ENCODE peak calls at places on chromosomes 2 and 18, in nine cellular contexts. Z is H7; W is Panc1; H is naive B cell; R is posterior vena cava; P is epithelial cell of prostate; X is activated CD8-positive, alpha-beta memory T cell treated with anti-CD3 and anti-CD28 coated beads, Interleukin-2, amount 10 ng/mL, durations not matched to agents 7 days and 5 days; S is AG10803; N is tibial nerve. M is an unnamed sample.

GRCh38 chr2:230658877-230659652 is 53.6 kb upstream of the CAB39 start:
- DNase-seq in Z (no peak), H (no peak), W (no peak), S (no peak), N (no peak), X (peak), P (no peak), R (no peak), M (no peak)

GRCh38 chr2:236818281-236819045 is 248.8 kb downstream of the ACKR3 start:
- DNase-seq in W (no peak), P (no peak), N (no peak), H (no peak), S (no peak), R (no peak), X (no peak), Z (peak), M (no peak)

GRCh38 chr2:236047886-236048540 is 120.2 kb downstream of the GBX2 start:
- DNase-seq in S (no peak), P (peak), Z (no peak), H (no peak), X (no peak), W (no peak), R (no peak), N (no peak), M (no peak)

GRCh38 chr2:38264649-38265322 is 112.3 kb downstream of the ATL2 start:
- DNase-seq in S (peak), W (no peak), X (peak), Z (no peak), R (no peak), H (no peak), N (no peak), P (no peak), M (no peak)

GRCh38 chr2:109475531-109476210 is 138.1 kb downstream of the SEPTIN10 start:
- DNase-seq in P (peak), X (no peak), S (peak), R (peak), Z (no peak), H (no peak), W (no peak), N (no peak), M (no peak)

GRCh38 chr2:198873771-198874501 is 583.8 kb downstream of the SATB2 start:
- DNase-seq in W (no peak), P (no peak), S (peak), N (no peak), Z (no peak), R (no peak), H (no peak), X (no peak), M (no peak)

GRCh38 chr18:70046207-70046606 is 98.5 kb upstream of the CD226 start:
- DNase-seq in X (no peak), N (no peak), Z (no peak), H (no peak), R (no peak), S (peak), W (no peak), P (no peak), M (no peak)

GRCh38 chr2:238251986-238252385 is 12.1 kb upstream of the HES6 start:
- DNase-seq in X (no peak), Z (peak), N (no peak), H (no peak), R (peak), W (no peak), P (no peak), S (no peak), M (no peak)

GRCh38 chr2:96847586-96847985 is 3.8 kb upstream of the ANKRD23 start:
- DNase-seq in H (no peak), X (no peak), S (no peak), R (no peak), N (no peak), W (no peak), P (no peak), Z (peak), M (no peak)

GRCh38 chr2:2876350-2877042 is 501.1 kb downstream of the EIPR1 start:
- DNase-seq in S (no peak), N (no peak), R (no peak), Z (peak), H (no peak), X (no peak), P (no peak), W (no peak), M (no peak)

GRCh38 chr2:45895477-45895876 is 244.0 kb downstream of the PRKCE start:
- DNase-seq in X (no peak), R (no peak), H (no peak), P (no peak), Z (no peak), S (peak), W (no peak), N (no peak), M (no peak)

GRCh38 chr2:40213071-40213470 is 238.8 kb downstream of the SLC8A1 start:
- DNase-seq in W (no peak), H (no peak), S (peak), Z (peak), R (no peak), N (no peak), P (no peak), X (no peak), M (no peak)

GRCh38 chr2:240366901-240367300 is 68.6 kb upstream of the GPC1 start:
- DNase-seq in R (no peak), X (no peak), H (no peak), N (no peak), S (no peak), Z (no peak), W (no peak), P (no peak), M (no peak)

GRCh38 chr2:135409436-135409835 is 121.6 kb downstream of the ZRANB3 start:
- DNase-seq in R (no peak), N (no peak), P (no peak), W (no peak), S (no peak), Z (no peak), X (no peak), H (no peak), M (no peak)

GRCh38 chr18:8717011-8717770 is 11.8 kb downstream of the MTCL1 start:
- DNase-seq in H (no peak), P (no peak), N (no peak), S (no peak), X (no peak), R (no peak), Z (peak), W (no peak), M (no peak)

GRCh38 chr2:174331731-174332606 is 2.8 kb upstream of the SP9 start:
- DNase-seq in W (no peak), H (no peak), X (no peak), Z (peak), P (no peak), S (no peak), N (no peak), R (no peak), M (no peak)

GRCh38 chr18:12442946-12443345 is 35.2 kb downstream of the PRELID3A start:
- DNase-seq in Z (no peak), X (no peak), R (no peak), P (no peak), N (no peak), H (no peak), S (peak), W (peak), M (no peak)

GRCh38 chr2:219611866-219612604 is 14.4 kb downstream of the STK11IP start:
- DNase-seq in R (no peak), W (no peak), N (no peak), Z (no peak), P (no peak), H (no peak), S (no peak), X (no peak), M (no peak)

GRCh38 chr18:37575646-37576045 is 10.0 kb upstream of the CELF4 start:
- DNase-seq in S (no peak), Z (no peak), N (no peak), R (no peak), H (no peak), P (no peak), X (peak), W (no peak), M (no peak)

GRCh38 chr18:63480892-63481291 is 4.1 kb downstream of the SERPINB5 start:
- DNase-seq in H (no peak), Z (no peak), X (no peak), R (no peak), P (no peak), W (no peak), N (no peak), S (no peak), M (no peak)

GRCh38 chr2:159083601-159084000 is 115.2 kb downstream of the TANC1 start:
- DNase-seq in S (peak), H (no peak), P (no peak), Z (no peak), N (no peak), R (no peak), W (no peak), X (no peak), M (no peak)

GRCh38 chr18:24228661-24229053 is 89.8 kb downstream of the CABYR start:
- DNase-seq in N (no peak), Z (no peak), P (no peak), X (no peak), W (no peak), S (no peak), R (no peak), H (no peak), M (no peak)

GRCh38 chr2:221434155-221434554 is 137.9 kb downstream of the EPHA4 start:
- DNase-seq in W (no peak), P (no peak), R (no peak), H (no peak), S (no peak), N (no peak), Z (no peak), X (no peak), M (no peak)

GRCh38 chr18:10089881-10090280 is 176.1 kb downstream of the VAPA start:
- DNase-seq in S (no peak), N (no peak), H (no peak), Z (no peak), W (no peak), R (no peak), X (no peak), P (no peak), M (no peak)

GRCh38 chr2:35803133-35803532 is 552.4 kb upstream of the CRIM1 start:
- DNase-seq in W (no peak), P (no peak), S (no peak), N (no peak), H (no peak), Z (no peak), R (peak), X (no peak), M (no peak)

GRCh38 chr2:230908595-230909191 is 16.3 kb downstream of the GPR55 start:
- DNase-seq in P (peak), W (no peak), X (peak), Z (no peak), R (peak), S (peak), H (no peak), N (no peak), M (no peak)

GRCh38 chr2:240922982-240923537 is 16.9 kb downstream of the CROCC2 start:
- DNase-seq in R (peak), S (no peak), N (no peak), Z (peak), W (no peak), P (no peak), H (no peak), X (no peak), M (no peak)

GRCh38 chr2:120684691-120685402 is 50.8 kb upstream of the GLI2 start:
- DNase-seq in R (peak), Z (no peak), N (no peak), H (no peak), W (no peak), S (peak), X (no peak), P (no peak), M (no peak)

GRCh38 chr2:122390406-122390805 is 635.0 kb downstream of the TSN start:
- DNase-seq in X (no peak), P (no peak), S (peak), W (no peak), H (no peak), R (no peak), N (no peak), Z (no peak), M (no peak)

GRCh38 chr2:230018153-230018552 is 50.6 kb downstream of the SLC16A14 start:
- DNase-seq in R (no peak), P (peak), W (peak), S (peak), N (no peak), H (no peak), Z (no peak), X (no peak), M (no peak)

GRCh38 chr2:151042938-151043337 is 218.7 kb downstream of the RBM43 start:
- DNase-seq in N (no peak), W (no peak), X (no peak), Z (no peak), P (no peak), S (no peak), H (no peak), R (no peak), M (no peak)

M was measured in glomerular endothelial cell.